ENCODE peak calls at places on chromosome 13, in five cellular contexts. One of them, this sample, is unnamed.

GRCh38 chr13:79810671-79811070 is 329.7 kb downstream of the NDFIP2 start:
- DNase-seq in HepG2: no peak
- DNase-seq in H1: no peak
- DNase-seq in HCT116: no peak
- DNase-seq in GM12878: no peak
- DNase-seq in this sample: no peak

GRCh38 chr13:92390217-92390616 is 836.4 kb upstream of the GPC6 start:
- DNase-seq in HepG2: no peak
- DNase-seq in H1: no peak
- DNase-seq in HCT116: no peak
- DNase-seq in GM12878: no peak
- DNase-seq in this sample: no peak

GRCh38 chr13:47119568-47120080 is 222.8 kb upstream of the HTR2A start:
- DNase-seq in HepG2: no peak
- DNase-seq in H1: no peak
- DNase-seq in HCT116: no peak
- DNase-seq in GM12878: no peak
- DNase-seq in this sample: no peak

GRCh38 chr13:74288361-74288911 is 154.2 kb upstream of the KLF12 start:
- DNase-seq in HepG2: no peak
- DNase-seq in H1: peak
- DNase-seq in HCT116: no peak
- DNase-seq in GM12878: no peak
- DNase-seq in this sample: no peak

GRCh38 chr13:26529441-26529840 is 28.0 kb upstream of the WASF3 start:
- DNase-seq in HepG2: peak
- DNase-seq in H1: peak
- DNase-seq in HCT116: no peak
- DNase-seq in GM12878: no peak
- DNase-seq in this sample: peak

GRCh38 chr13:80508031-80508430 is 167.1 kb upstream of the SPRY2 start:
- DNase-seq in HepG2: no peak
- DNase-seq in H1: no peak
- DNase-seq in HCT116: no peak
- DNase-seq in GM12878: no peak
- DNase-seq in this sample: no peak

GRCh38 chr13:66537417-66537816 is 692.7 kb downstream of the PCDH9 start:
- DNase-seq in HepG2: no peak
- DNase-seq in H1: no peak
- DNase-seq in HCT116: no peak
- DNase-seq in GM12878: no peak
- DNase-seq in this sample: no peak

GRCh38 chr13:95256086-95256485 is 45.2 kb downstream of the ABCC4 start:
- DNase-seq in HepG2: peak
- DNase-seq in H1: no peak
- DNase-seq in HCT116: peak
- DNase-seq in GM12878: no peak
- DNase-seq in this sample: no peak

GRCh38 chr13:44734204-44734707 is 158.1 kb upstream of the TSC22D1 start:
- DNase-seq in HepG2: no peak
- DNase-seq in H1: no peak
- DNase-seq in HCT116: no peak
- DNase-seq in GM12878: no peak
- DNase-seq in this sample: no peak

GRCh38 chr13:50801087-50801931 is 42.2 kb downstream of the DLEU7 start:
- DNase-seq in HepG2: peak
- DNase-seq in H1: peak
- DNase-seq in HCT116: peak
- DNase-seq in GM12878: peak
- DNase-seq in this sample: peak

GRCh38 chr13:101903890-101904289 is 451.4 kb downstream of the ITGBL1 start:
- DNase-seq in HepG2: no peak
- DNase-seq in H1: no peak
- DNase-seq in HCT116: no peak
- DNase-seq in GM12878: no peak
- DNase-seq in this sample: no peak

GRCh38 chr13:114058051-114058867 is 74.2 kb downstream of the RASA3 start:
- DNase-seq in HepG2: no peak
- DNase-seq in H1: no peak
- DNase-seq in HCT116: no peak
- DNase-seq in GM12878: no peak
- DNase-seq in this sample: no peak

GRCh38 chr13:79541426-79542049 is 60.6 kb downstream of the NDFIP2 start:
- DNase-seq in HepG2: peak
- DNase-seq in H1: no peak
- DNase-seq in HCT116: peak
- DNase-seq in GM12878: peak
- DNase-seq in this sample: peak

GRCh38 chr13:108278466-108278865 is 8.9 kb downstream of the TNFSF13B start:
- DNase-seq in HepG2: no peak
- DNase-seq in H1: no peak
- DNase-seq in HCT116: no peak
- DNase-seq in GM12878: no peak
- DNase-seq in this sample: no peak

GRCh38 chr13:50078512-50079277 is 63.5 kb downstream of the KCNRG start:
- DNase-seq in HepG2: no peak
- DNase-seq in H1: no peak
- DNase-seq in HCT116: no peak
- DNase-seq in GM12878: no peak
- DNase-seq in this sample: no peak

GRCh38 chr13:23025848-23026608 is 154.8 kb upstream of the SGCG start:
- DNase-seq in HepG2: no peak
- DNase-seq in H1: no peak
- DNase-seq in HCT116: no peak
- DNase-seq in GM12878: no peak
- DNase-seq in this sample: peak

GRCh38 chr13:97967948-97968347 is 14.5 kb downstream of the IPO5 start:
- DNase-seq in HepG2: no peak
- DNase-seq in H1: no peak
- DNase-seq in HCT116: no peak
- DNase-seq in GM12878: no peak
- DNase-seq in this sample: no peak

GRCh38 chr13:40221460-40222201 is 444.8 kb downstream of the FOXO1 start:
- DNase-seq in HepG2: peak
- DNase-seq in H1: no peak
- DNase-seq in HCT116: no peak
- DNase-seq in GM12878: no peak
- DNase-seq in this sample: peak

GRCh38 chr13:46643165-46643777 is 90.3 kb downstream of the LRCH1 start:
- DNase-seq in HepG2: no peak
- DNase-seq in H1: no peak
- DNase-seq in HCT116: no peak
- DNase-seq in GM12878: no peak
- DNase-seq in this sample: no peak

GRCh38 chr13:28620011-28620830 is 38.7 kb upstream of the POMP start:
- DNase-seq in HepG2: no peak
- DNase-seq in H1: no peak
- DNase-seq in HCT116: no peak
- DNase-seq in GM12878: no peak
- DNase-seq in this sample: no peak

GRCh38 chr13:30982911-30983310 is 50.5 kb downstream of the TEX26 start:
- DNase-seq in HepG2: no peak
- DNase-seq in H1: no peak
- DNase-seq in HCT116: no peak
- DNase-seq in GM12878: no peak
- DNase-seq in this sample: no peak

GRCh38 chr13:32530841-32531253 is 7.7 kb downstream of the N4BP2L2 start:
- DNase-seq in HepG2: no peak
- DNase-seq in H1: no peak
- DNase-seq in HCT116: no peak
- DNase-seq in GM12878: peak
- DNase-seq in this sample: peak

GRCh38 chr13:113466321-113466836 is 13.1 kb upstream of the ADPRHL1 start:
- DNase-seq in HepG2: no peak
- DNase-seq in H1: no peak
- DNase-seq in HCT116: no peak
- DNase-seq in GM12878: no peak
- DNase-seq in this sample: no peak

GRCh38 chr13:52085416-52085815 is 43.5 kb downstream of the NEK5 start:
- DNase-seq in HepG2: no peak
- DNase-seq in H1: no peak
- DNase-seq in HCT116: no peak
- DNase-seq in GM12878: no peak
- DNase-seq in this sample: no peak

GRCh38 chr13:26679945-26680516 is 80.6 kb downstream of the GPR12 start:
- DNase-seq in HepG2: no peak
- DNase-seq in H1: no peak
- DNase-seq in HCT116: no peak
- DNase-seq in GM12878: no peak
- DNase-seq in this sample: no peak

GRCh38 chr13:80695841-80696240 is 354.9 kb upstream of the SPRY2 start:
- DNase-seq in HepG2: no peak
- DNase-seq in H1: no peak
- DNase-seq in HCT116: no peak
- DNase-seq in GM12878: no peak
- DNase-seq in this sample: no peak

GRCh38 chr13:49629947-49630346 is 1.6 kb downstream of the ARL11 start:
- DNase-seq in HepG2: no peak
- DNase-seq in H1: no peak
- DNase-seq in HCT116: no peak
- DNase-seq in GM12878: no peak
- DNase-seq in this sample: no peak

GRCh38 chr13:28094311-28094710 is 6.1 kb downstream of the FLT3 start:
- DNase-seq in HepG2: no peak
- DNase-seq in H1: no peak
- DNase-seq in HCT116: no peak
- DNase-seq in GM12878: no peak
- DNase-seq in this sample: peak

GRCh38 chr13:112756967-112757758 is 67.3 kb downstream of the ATP11A start:
- DNase-seq in HepG2: peak
- DNase-seq in H1: no peak
- DNase-seq in HCT116: no peak
- DNase-seq in GM12878: no peak
- DNase-seq in this sample: no peak

GRCh38 chr13:73464758-73465628 is 406.2 kb downstream of the KLF5 start:
- DNase-seq in HepG2: no peak
- DNase-seq in H1: no peak
- DNase-seq in HCT116: no peak
- DNase-seq in GM12878: no peak
- DNase-seq in this sample: no peak

GRCh38 chr13:76894401-76895110 is 8.4 kb upstream of the KCTD12 start:
- DNase-seq in HepG2: no peak
- DNase-seq in H1: no peak
- DNase-seq in HCT116: no peak
- DNase-seq in GM12878: no peak
- DNase-seq in this sample: no peak

GRCh38 chr13:76048126-76048525 is 412.0 kb downstream of the LMO7 start:
- DNase-seq in HepG2: no peak
- DNase-seq in H1: no peak
- DNase-seq in HCT116: no peak
- DNase-seq in GM12878: no peak
- DNase-seq in this sample: no peak

GRCh38 chr13:108342369-108343289 is 73.1 kb downstream of the TNFSF13B start:
- DNase-seq in HepG2: peak
- DNase-seq in H1: no peak
- DNase-seq in HCT116: peak
- DNase-seq in GM12878: peak
- DNase-seq in this sample: peak

GRCh38 chr13:23385931-23386330 is 47.6 kb downstream of the SACS start:
- DNase-seq in HepG2: no peak
- DNase-seq in H1: no peak
- DNase-seq in HCT116: no peak
- DNase-seq in GM12878: no peak
- DNase-seq in this sample: no peak

GRCh38 chr13:42223681-42224080 is 48.3 kb upstream of the AKAP11 start:
- DNase-seq in HepG2: no peak
- DNase-seq in H1: no peak
- DNase-seq in HCT116: no peak
- DNase-seq in GM12878: no peak
- DNase-seq in this sample: no peak
- TF ChIP-seq MAX in HepG2: no peak
- TF ChIP-seq MAX in H1: no peak
- TF ChIP-seq MAX in HCT116: no peak
- TF ChIP-seq MAX in GM12878: no peak
- TF ChIP-seq MAX in this sample: no peak

GRCh38 chr13:20141238-20142018 is 19.4 kb downstream of the GJA3 start:
- DNase-seq in HepG2: no peak
- DNase-seq in H1: no peak
- DNase-seq in HCT116: no peak
- DNase-seq in GM12878: no peak
- DNase-seq in this sample: no peak
- TF ChIP-seq CTCF in HepG2: no peak
- TF ChIP-seq CTCF in H1: no peak
- TF ChIP-seq CTCF in HCT116: no peak
- TF ChIP-seq CTCF in GM12878: no peak
- TF ChIP-seq CTCF in this sample: no peak

GRCh38 chr13:36921902-36922301 is 1.9 kb upstream of the SMAD9 start:
- DNase-seq in HepG2: no peak
- DNase-seq in H1: no peak
- DNase-seq in HCT116: no peak
- DNase-seq in GM12878: no peak
- DNase-seq in this sample: no peak

GRCh38 chr13:36920612-36921185 is 661 bp upstream of the SMAD9 start:
- DNase-seq in HepG2: no peak
- DNase-seq in H1: no peak
- DNase-seq in HCT116: no peak
- DNase-seq in GM12878: no peak
- DNase-seq in this sample: no peak

GRCh38 chr13:36919206-36919832 is 719 bp downstream of the SMAD9 start:
- DNase-seq in HepG2: peak
- DNase-seq in H1: peak
- DNase-seq in HCT116: no peak
- DNase-seq in GM12878: no peak
- DNase-seq in this sample: no peak

GRCh38 chr13:36918246-36919060 is 1.6 kb downstream of the SMAD9 start:
- DNase-seq in HepG2: no peak
- DNase-seq in H1: no peak
- DNase-seq in HCT116: no peak
- DNase-seq in GM12878: no peak
- DNase-seq in this sample: no peak

GRCh38 chr13:36919833-36920611 is at the start of gene SMAD9:
- DNase-seq in HepG2: peak
- DNase-seq in H1: peak
- DNase-seq in HCT116: peak
- DNase-seq in GM12878: no peak
- DNase-seq in this sample: peak
- TF ChIP-seq POLR2A in HepG2: no peak
- TF ChIP-seq POLR2A in H1: no peak
- TF ChIP-seq POLR2A in HCT116: no peak
- TF ChIP-seq POLR2A in GM12878: no peak
- TF ChIP-seq POLR2A in this sample: no peak

DNA sequence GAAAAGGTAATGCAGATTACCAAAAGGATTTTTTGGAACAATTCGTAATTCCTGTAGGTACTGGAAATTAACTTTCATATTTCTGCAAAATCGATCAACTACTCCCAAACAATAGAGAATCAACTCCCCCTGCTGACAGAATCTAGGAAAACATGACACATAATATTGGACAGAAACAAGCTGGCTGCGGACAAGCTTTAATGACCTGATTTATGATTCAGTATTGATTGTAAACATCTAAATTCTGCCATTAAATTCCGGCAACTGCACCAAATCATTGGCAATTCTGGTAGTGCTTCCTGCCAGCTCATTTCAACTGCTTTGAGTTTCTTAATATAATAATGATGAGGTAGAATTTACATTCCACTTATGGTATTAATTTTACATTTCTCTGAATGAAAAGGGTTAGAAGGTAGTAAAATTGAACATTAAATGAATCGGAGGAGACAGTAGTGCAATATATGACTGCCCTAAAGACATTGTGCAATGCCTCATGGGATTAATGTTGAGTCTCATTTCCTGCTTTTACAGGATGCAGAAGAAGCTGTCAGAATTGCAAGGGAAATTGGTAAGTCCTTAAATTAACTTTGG is 146.5 kb downstream of the PCCA start:
- DNase-seq in HepG2: peak
- DNase-seq in H1: no peak
- DNase-seq in HCT116: peak
- DNase-seq in GM12878: no peak
- DNase-seq in this sample: peak
- TF ChIP-seq MAX in HepG2: no peak
- TF ChIP-seq MAX in H1: no peak
- TF ChIP-seq MAX in HCT116: no peak
- TF ChIP-seq MAX in GM12878: no peak
- TF ChIP-seq MAX in this sample: peak

This sample was measured in NB4.